ENCODE peak calls at places on chromosomes 13 and 19, in seven cellular contexts. One of them, this sample, is unnamed.

GRCh38 chr13:26502826-26503225 is 54.7 kb upstream of the WASF3 start:
- DNase-seq in colonic mucosa: no peak
- DNase-seq in HuH-7.5: no peak
- DNase-seq in transverse colon: no peak
- DNase-seq in left cardiac atrium: peak
- DNase-seq in T-helper 9 cell: no peak
- DNase-seq in T-helper 2 cell: no peak
- DNase-seq in this sample: no peak

GRCh38 chr19:50252111-50252886 is 48.9 kb downstream of the MYH14 start:
- DNase-seq in transverse colon: peak
- DNase-seq in HuH-7.5: no peak
- DNase-seq in colonic mucosa: peak
- DNase-seq in T-helper 9 cell: peak
- DNase-seq in left cardiac atrium: no peak
- DNase-seq in T-helper 2 cell: no peak
- DNase-seq in this sample: no peak

GRCh38 chr13:39148513-39148961 is 110.3 kb downstream of the NHLRC3 start:
- DNase-seq in colonic mucosa: no peak
- DNase-seq in transverse colon: no peak
- DNase-seq in left cardiac atrium: no peak
- DNase-seq in T-helper 9 cell: no peak
- DNase-seq in T-helper 2 cell: no peak
- DNase-seq in HuH-7.5: no peak
- DNase-seq in this sample: no peak

GRCh38 chr13:64884976-64885375 is 2345.2 kb downstream of the PCDH9 start:
- DNase-seq in left cardiac atrium: no peak
- DNase-seq in colonic mucosa: no peak
- DNase-seq in T-helper 9 cell: no peak
- DNase-seq in HuH-7.5: no peak
- DNase-seq in transverse colon: no peak
- DNase-seq in T-helper 2 cell: no peak
- DNase-seq in this sample: no peak

GRCh38 chr13:100100115-100100879 is 11.4 kb downstream of the PCCA start:
- DNase-seq in transverse colon: no peak
- DNase-seq in colonic mucosa: peak
- DNase-seq in HuH-7.5: no peak
- DNase-seq in T-helper 2 cell: no peak
- DNase-seq in T-helper 9 cell: no peak
- DNase-seq in left cardiac atrium: no peak
- DNase-seq in this sample: no peak

GRCh38 chr19:13094285-13094595 is 8.4 kb downstream of the LYL1 start:
- DNase-seq in transverse colon: no peak
- DNase-seq in colonic mucosa: no peak
- DNase-seq in left cardiac atrium: peak
- DNase-seq in T-helper 2 cell: no peak
- DNase-seq in HuH-7.5: no peak
- DNase-seq in T-helper 9 cell: no peak
- DNase-seq in this sample: peak

GRCh38 chr13:20740021-20740420 is 33.7 kb downstream of the EEF1AKMT1 start:
- DNase-seq in transverse colon: no peak
- DNase-seq in left cardiac atrium: no peak
- DNase-seq in T-helper 2 cell: no peak
- DNase-seq in HuH-7.5: no peak
- DNase-seq in T-helper 9 cell: no peak
- DNase-seq in colonic mucosa: no peak
- DNase-seq in this sample: no peak

GRCh38 chr19:42322305-42322704 is 3.1 kb upstream of the MEGF8 start:
- DNase-seq in HuH-7.5: no peak
- DNase-seq in T-helper 9 cell: no peak
- DNase-seq in left cardiac atrium: no peak
- DNase-seq in transverse colon: no peak
- DNase-seq in colonic mucosa: no peak
- DNase-seq in T-helper 2 cell: no peak
- DNase-seq in this sample: no peak

GRCh38 chr19:34962945-34963530 is 991 bp downstream of the ZNF792 start:
- DNase-seq in T-helper 2 cell: no peak
- DNase-seq in left cardiac atrium: peak
- DNase-seq in colonic mucosa: peak
- DNase-seq in HuH-7.5: no peak
- DNase-seq in transverse colon: no peak
- DNase-seq in T-helper 9 cell: no peak
- DNase-seq in this sample: peak

GRCh38 chr19:40141546-40141945 is 49.7 kb upstream of the MAP3K10 start:
- DNase-seq in T-helper 9 cell: no peak
- DNase-seq in colonic mucosa: no peak
- DNase-seq in transverse colon: no peak
- DNase-seq in left cardiac atrium: no peak
- DNase-seq in HuH-7.5: no peak
- DNase-seq in T-helper 2 cell: no peak
- DNase-seq in this sample: no peak

GRCh38 chr13:26621731-26622401 is 64.4 kb downstream of the WASF3 start:
- DNase-seq in transverse colon: peak
- DNase-seq in colonic mucosa: peak
- DNase-seq in T-helper 2 cell: no peak
- DNase-seq in T-helper 9 cell: no peak
- DNase-seq in left cardiac atrium: no peak
- DNase-seq in HuH-7.5: peak
- DNase-seq in this sample: no peak

GRCh38 chr13:30169442-30169841 is 137.9 kb downstream of the KATNAL1 start:
- DNase-seq in colonic mucosa: no peak
- DNase-seq in T-helper 9 cell: no peak
- DNase-seq in HuH-7.5: no peak
- DNase-seq in transverse colon: no peak
- DNase-seq in T-helper 2 cell: no peak
- DNase-seq in left cardiac atrium: no peak
- DNase-seq in this sample: no peak

GRCh38 chr19:37909661-37910199 is 2.7 kb downstream of the SIPA1L3 start:
- DNase-seq in left cardiac atrium: no peak
- DNase-seq in transverse colon: no peak
- DNase-seq in T-helper 2 cell: no peak
- DNase-seq in T-helper 9 cell: no peak
- DNase-seq in HuH-7.5: no peak
- DNase-seq in colonic mucosa: no peak
- DNase-seq in this sample: no peak

GRCh38 chr19:33492951-33493350 is 28.6 kb downstream of the PEPD start:
- DNase-seq in colonic mucosa: no peak
- DNase-seq in transverse colon: no peak
- DNase-seq in left cardiac atrium: no peak
- DNase-seq in T-helper 2 cell: no peak
- DNase-seq in HuH-7.5: no peak
- DNase-seq in T-helper 9 cell: no peak
- DNase-seq in this sample: no peak

GRCh38 chr19:28297036-28297435 is 915.9 kb downstream of the UQCRFS1 start:
- DNase-seq in colonic mucosa: no peak
- DNase-seq in transverse colon: no peak
- DNase-seq in left cardiac atrium: no peak
- DNase-seq in T-helper 9 cell: no peak
- DNase-seq in T-helper 2 cell: no peak
- DNase-seq in HuH-7.5: no peak
- DNase-seq in this sample: no peak

GRCh38 chr13:76778906-76779305 is 107.3 kb downstream of the KCTD12 start:
- DNase-seq in colonic mucosa: no peak
- DNase-seq in T-helper 2 cell: no peak
- DNase-seq in transverse colon: no peak
- DNase-seq in left cardiac atrium: no peak
- DNase-seq in T-helper 9 cell: no peak
- DNase-seq in HuH-7.5: no peak
- DNase-seq in this sample: no peak

GRCh38 chr13:51644649-51645048 is 60.4 kb downstream of the WDFY2 start:
- DNase-seq in left cardiac atrium: no peak
- DNase-seq in transverse colon: no peak
- DNase-seq in T-helper 9 cell: no peak
- DNase-seq in colonic mucosa: no peak
- DNase-seq in T-helper 2 cell: no peak
- DNase-seq in HuH-7.5: no peak
- DNase-seq in this sample: no peak

GRCh38 chr19:20278342-20278741 is 111.3 kb downstream of the ZNF486 start:
- DNase-seq in colonic mucosa: no peak
- DNase-seq in HuH-7.5: peak
- DNase-seq in transverse colon: peak
- DNase-seq in left cardiac atrium: no peak
- DNase-seq in T-helper 2 cell: no peak
- DNase-seq in T-helper 9 cell: no peak
- DNase-seq in this sample: no peak